ENCODE peak calls at places on chromosomes 3 and 15, in nine cellular contexts. One of them, this sample, is unnamed.

GRCh38 chr15:66899555-66900350 is 165.6 kb upstream of the SMAD3 start:
- DNase-seq in psoas muscle: no peak
- DNase-seq in ovary: no peak
- DNase-seq in lower lobe of right lung: no peak
- DNase-seq in sigmoid colon: peak; percentile 45
- DNase-seq in left lung: no peak
- DNase-seq in heart right ventricle: no peak
- DNase-seq in fibroblast of lung: peak; percentile 31
- DNase-seq in left ventricle myocardium inferior: no peak
- DNase-seq in this sample: peak; percentile 66

GRCh38 chr3:127423856-127424765 is 136.3 kb upstream of the PRR20G start:
- DNase-seq in psoas muscle: no peak
- DNase-seq in ovary: no peak
- DNase-seq in lower lobe of right lung: no peak
- DNase-seq in sigmoid colon: peak; percentile 52
- DNase-seq in left lung: peak; percentile 20
- DNase-seq in heart right ventricle: no peak
- DNase-seq in fibroblast of lung: no peak
- DNase-seq in left ventricle myocardium inferior: no peak
- DNase-seq in this sample: no peak

GRCh38 chr15:35854398-35854797 is 308.4 kb upstream of the DPH6 start:
- DNase-seq in psoas muscle: no peak
- DNase-seq in ovary: no peak
- DNase-seq in lower lobe of right lung: no peak
- DNase-seq in sigmoid colon: no peak
- DNase-seq in left lung: no peak
- DNase-seq in heart right ventricle: no peak
- DNase-seq in fibroblast of lung: no peak
- DNase-seq in left ventricle myocardium inferior: no peak
- DNase-seq in this sample: no peak

GRCh38 chr3:145557405-145557804 is 603.6 kb downstream of the PLOD2 start:
- DNase-seq in psoas muscle: no peak
- DNase-seq in ovary: no peak
- DNase-seq in lower lobe of right lung: no peak
- DNase-seq in sigmoid colon: no peak
- DNase-seq in left lung: no peak
- DNase-seq in heart right ventricle: peak; percentile 7
- DNase-seq in fibroblast of lung: peak; percentile 58
- DNase-seq in left ventricle myocardium inferior: no peak
- DNase-seq in this sample: peak; percentile 23

GRCh38 chr3:172378439-172378838 is 69.8 kb downstream of the GHSR start:
- DNase-seq in psoas muscle: no peak
- DNase-seq in ovary: no peak
- DNase-seq in lower lobe of right lung: no peak
- DNase-seq in sigmoid colon: no peak
- DNase-seq in left lung: no peak
- DNase-seq in heart right ventricle: no peak
- DNase-seq in fibroblast of lung: no peak
- DNase-seq in left ventricle myocardium inferior: no peak
- DNase-seq in this sample: no peak

GRCh38 chr3:123285066-123285465 is 83.3 kb downstream of the SEC22A start:
- DNase-seq in psoas muscle: peak; percentile 28
- DNase-seq in ovary: no peak
- DNase-seq in lower lobe of right lung: no peak
- DNase-seq in sigmoid colon: no peak
- DNase-seq in left lung: no peak
- DNase-seq in heart right ventricle: no peak
- DNase-seq in fibroblast of lung: no peak
- DNase-seq in left ventricle myocardium inferior: no peak
- DNase-seq in this sample: no peak

GRCh38 chr15:39427705-39428104 is 153.2 kb upstream of the THBS1 start:
- DNase-seq in psoas muscle: no peak
- DNase-seq in ovary: no peak
- DNase-seq in lower lobe of right lung: no peak
- DNase-seq in sigmoid colon: no peak
- DNase-seq in left lung: no peak
- DNase-seq in heart right ventricle: no peak
- DNase-seq in fibroblast of lung: no peak
- DNase-seq in left ventricle myocardium inferior: peak; percentile 25
- DNase-seq in this sample: no peak

GRCh38 chr3:48399387-48400172 is 27.6 kb downstream of the FBXW12 start:
- DNase-seq in psoas muscle: no peak
- DNase-seq in ovary: peak; percentile 16
- DNase-seq in lower lobe of right lung: no peak
- DNase-seq in sigmoid colon: no peak
- DNase-seq in left lung: peak; percentile 24
- DNase-seq in heart right ventricle: no peak
- DNase-seq in fibroblast of lung: no peak
- DNase-seq in left ventricle myocardium inferior: no peak
- DNase-seq in this sample: no peak

GRCh38 chr15:38455096-38455495 is 1.2 kb downstream of the FAM98B start:
- DNase-seq in psoas muscle: no peak
- DNase-seq in ovary: no peak
- DNase-seq in lower lobe of right lung: no peak
- DNase-seq in sigmoid colon: no peak
- DNase-seq in left lung: no peak
- DNase-seq in heart right ventricle: no peak
- DNase-seq in fibroblast of lung: peak; percentile 11
- DNase-seq in left ventricle myocardium inferior: no peak
- DNase-seq in this sample: no peak

DNA sequence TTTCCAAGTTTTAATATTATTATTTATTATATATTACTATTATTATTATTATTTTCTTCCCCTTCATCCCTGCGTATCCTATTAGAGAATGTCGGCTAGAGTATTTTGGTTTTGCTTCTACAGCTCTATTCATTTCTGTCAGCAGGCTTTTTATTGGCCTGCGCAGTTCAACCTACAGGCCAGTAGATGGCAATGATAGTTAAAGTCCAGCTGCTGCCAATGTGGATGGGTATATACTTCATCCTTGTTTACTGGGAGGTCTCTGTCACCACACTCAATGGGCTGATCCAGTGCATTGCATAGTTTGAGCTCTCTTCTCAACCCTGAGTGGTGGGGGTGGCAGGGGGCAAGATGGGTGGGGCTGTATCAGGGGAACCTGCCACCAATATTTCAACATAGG is 799.8 kb downstream of the NSUN3 start:
- DNase-seq in psoas muscle: no peak
- DNase-seq in ovary: no peak
- DNase-seq in lower lobe of right lung: no peak
- DNase-seq in sigmoid colon: no peak
- DNase-seq in left lung: no peak
- DNase-seq in heart right ventricle: no peak
- DNase-seq in fibroblast of lung: peak; percentile 5
- DNase-seq in left ventricle myocardium inferior: no peak
- DNase-seq in this sample: peak; percentile 49
- H3K9me3 ChIP-seq in psoas muscle: peaks cover 6% of the 10 kb centered on the region
- H3K9me3 ChIP-seq in ovary: peaks cover 4% of the 10 kb centered on the region
- H3K9me3 ChIP-seq in lower lobe of right lung: peaks cover 6% of the 10 kb centered on the region
- H3K9me3 ChIP-seq in sigmoid colon: peaks cover 8% of the 10 kb centered on the region
- H3K9me3 ChIP-seq in left lung: peaks cover 57% of the 10 kb centered on the region
- H3K9me3 ChIP-seq in heart right ventricle: peaks cover 27% of the 10 kb centered on the region
- H3K9me3 ChIP-seq in fibroblast of lung: no peaks in the 10 kb centered on the region
- H3K9me3 ChIP-seq in left ventricle myocardium inferior: peaks cover 67% of the 10 kb centered on the region
- H3K9me3 ChIP-seq in this sample: no peaks in the 10 kb centered on the region

GRCh38 chr3:174329321-174329720 is 529.8 kb upstream of the NAALADL2 start:
- DNase-seq in psoas muscle: no peak
- DNase-seq in ovary: no peak
- DNase-seq in lower lobe of right lung: no peak
- DNase-seq in sigmoid colon: no peak
- DNase-seq in left lung: no peak
- DNase-seq in heart right ventricle: no peak
- DNase-seq in fibroblast of lung: peak; percentile 87
- DNase-seq in left ventricle myocardium inferior: no peak
- DNase-seq in this sample: no peak

GRCh38 chr3:174322789-174323188 is 536.3 kb upstream of the NAALADL2 start:
- DNase-seq in psoas muscle: no peak
- DNase-seq in ovary: no peak
- DNase-seq in lower lobe of right lung: no peak
- DNase-seq in sigmoid colon: no peak
- DNase-seq in left lung: no peak
- DNase-seq in heart right ventricle: no peak
- DNase-seq in fibroblast of lung: no peak
- DNase-seq in left ventricle myocardium inferior: no peak
- DNase-seq in this sample: no peak

GRCh38 chr3:174330303-174330702 is 528.8 kb upstream of the NAALADL2 start:
- DNase-seq in psoas muscle: no peak
- DNase-seq in ovary: no peak
- DNase-seq in lower lobe of right lung: no peak
- DNase-seq in sigmoid colon: no peak
- DNase-seq in left lung: no peak
- DNase-seq in heart right ventricle: no peak
- DNase-seq in fibroblast of lung: peak; percentile 95
- DNase-seq in left ventricle myocardium inferior: no peak
- DNase-seq in this sample: no peak

GRCh38 chr3:174321549-174321948 is 537.6 kb upstream of the NAALADL2 start:
- DNase-seq in psoas muscle: no peak
- DNase-seq in ovary: no peak
- DNase-seq in lower lobe of right lung: no peak
- DNase-seq in sigmoid colon: no peak
- DNase-seq in left lung: no peak
- DNase-seq in heart right ventricle: no peak
- DNase-seq in fibroblast of lung: no peak
- DNase-seq in left ventricle myocardium inferior: no peak
- DNase-seq in this sample: no peak

GRCh38 chr3:174325834-174326705 is 533.1 kb upstream of the NAALADL2 start:
- DNase-seq in psoas muscle: no peak
- DNase-seq in ovary: no peak
- DNase-seq in lower lobe of right lung: no peak
- DNase-seq in sigmoid colon: no peak
- DNase-seq in left lung: no peak
- DNase-seq in heart right ventricle: no peak
- DNase-seq in fibroblast of lung: peak; percentile 81
- DNase-seq in left ventricle myocardium inferior: no peak
- DNase-seq in this sample: no peak
- TF ChIP-seq CTCF in psoas muscle: no peak
- TF ChIP-seq CTCF in ovary: no peak
- TF ChIP-seq CTCF in lower lobe of right lung: no peak
- TF ChIP-seq CTCF in sigmoid colon: no peak
- TF ChIP-seq CTCF in left lung: no peak
- TF ChIP-seq CTCF in heart right ventricle: no peak
- TF ChIP-seq CTCF in fibroblast of lung: no peak
- TF ChIP-seq CTCF in left ventricle myocardium inferior: no peak
- TF ChIP-seq CTCF in this sample: no peak

DNA sequence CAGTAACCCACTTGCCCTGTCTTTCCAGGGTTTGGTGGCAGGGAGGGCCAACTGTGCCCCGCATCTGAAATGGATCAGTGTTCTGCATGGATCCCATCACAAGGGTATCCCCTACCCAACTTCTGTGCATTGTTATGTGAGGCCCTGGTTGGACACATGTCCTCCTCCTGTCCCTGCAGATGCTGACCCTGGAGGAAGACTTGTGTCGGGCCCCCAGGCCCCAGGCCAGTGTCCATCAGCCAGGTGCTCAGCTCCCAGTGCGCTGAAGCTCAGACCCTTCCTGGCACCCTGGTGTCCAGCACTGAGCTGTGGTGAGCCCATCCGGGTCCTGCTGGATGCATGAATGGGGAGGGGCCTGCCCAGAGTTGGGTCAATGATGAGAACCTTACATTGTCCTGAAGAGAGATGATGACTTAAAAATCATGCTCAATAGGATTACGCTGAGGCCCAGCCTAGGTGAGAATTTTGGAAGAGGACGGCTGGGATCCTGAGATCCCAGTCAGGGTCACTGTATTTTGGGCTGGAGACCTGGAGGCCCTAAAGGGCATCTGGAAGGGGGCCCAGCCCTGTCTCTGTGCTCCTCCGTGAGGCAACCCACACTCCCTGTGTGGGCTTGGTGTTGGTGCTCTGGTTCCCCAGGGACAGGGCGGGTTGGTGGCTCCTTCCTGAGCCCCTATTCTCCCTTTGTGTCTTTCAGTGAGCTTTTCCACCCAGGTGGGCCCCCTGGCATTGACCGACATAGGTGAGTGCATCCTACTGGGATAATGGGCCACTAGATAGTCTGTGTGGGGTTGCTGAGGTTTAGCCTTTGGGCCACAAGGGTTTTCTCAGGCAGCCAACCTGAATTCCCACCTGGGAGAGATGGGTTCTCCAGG is 199.1 kb downstream of the UBE3A start:
- DNase-seq in psoas muscle: peak; percentile 29
- DNase-seq in ovary: no peak
- DNase-seq in lower lobe of right lung: peak; percentile 32
- DNase-seq in sigmoid colon: peak; percentile 43
- DNase-seq in left lung: peak; percentile 10
- DNase-seq in heart right ventricle: no peak
- DNase-seq in fibroblast of lung: no peak
- DNase-seq in left ventricle myocardium inferior: no peak
- DNase-seq in this sample: no peak
- H3K9me3 ChIP-seq in psoas muscle: no peaks in the 10 kb centered on the region
- H3K9me3 ChIP-seq in ovary: peaks cover 7% of the 10 kb centered on the region
- H3K9me3 ChIP-seq in lower lobe of right lung: no peaks in the 10 kb centered on the region
- H3K9me3 ChIP-seq in sigmoid colon: no peaks in the 10 kb centered on the region
- H3K9me3 ChIP-seq in left lung: peaks cover 97% of the 10 kb centered on the region
- H3K9me3 ChIP-seq in heart right ventricle: no peaks in the 10 kb centered on the region
- H3K9me3 ChIP-seq in fibroblast of lung: no peaks in the 10 kb centered on the region
- H3K9me3 ChIP-seq in left ventricle myocardium inferior: peaks cover 24% of the 10 kb centered on the region
- H3K9me3 ChIP-seq in this sample: peaks cover 3% of the 10 kb centered on the region

GRCh38 chr3:188284455-188285212 is 130.7 kb downstream of the LPP start:
- DNase-seq in psoas muscle: no peak
- DNase-seq in ovary: no peak
- DNase-seq in lower lobe of right lung: no peak
- DNase-seq in sigmoid colon: no peak
- DNase-seq in left lung: no peak
- DNase-seq in heart right ventricle: no peak
- DNase-seq in fibroblast of lung: peak; percentile 54
- DNase-seq in left ventricle myocardium inferior: no peak
- DNase-seq in this sample: no peak

GRCh38 chr3:188280627-188281026 is 126.7 kb downstream of the LPP start:
- DNase-seq in psoas muscle: no peak
- DNase-seq in ovary: no peak
- DNase-seq in lower lobe of right lung: no peak
- DNase-seq in sigmoid colon: no peak
- DNase-seq in left lung: no peak
- DNase-seq in heart right ventricle: no peak
- DNase-seq in fibroblast of lung: peak; percentile 17
- DNase-seq in left ventricle myocardium inferior: no peak
- DNase-seq in this sample: no peak

GRCh38 chr3:188282871-188283270 is 128.9 kb downstream of the LPP start:
- DNase-seq in psoas muscle: no peak
- DNase-seq in ovary: no peak
- DNase-seq in lower lobe of right lung: no peak
- DNase-seq in sigmoid colon: no peak
- DNase-seq in left lung: no peak
- DNase-seq in heart right ventricle: no peak
- DNase-seq in fibroblast of lung: no peak
- DNase-seq in left ventricle myocardium inferior: no peak
- DNase-seq in this sample: no peak

GRCh38 chr3:188286087-188286513 is 132.1 kb downstream of the LPP start:
- DNase-seq in psoas muscle: peak; percentile 79
- DNase-seq in ovary: no peak
- DNase-seq in lower lobe of right lung: no peak
- DNase-seq in sigmoid colon: peak; percentile 86
- DNase-seq in left lung: no peak
- DNase-seq in heart right ventricle: peak; percentile 59
- DNase-seq in fibroblast of lung: peak; percentile 100
- DNase-seq in left ventricle myocardium inferior: no peak
- DNase-seq in this sample: no peak

GRCh38 chr3:188283347-188283746 is 129.4 kb downstream of the LPP start:
- DNase-seq in psoas muscle: no peak
- DNase-seq in ovary: no peak
- DNase-seq in lower lobe of right lung: no peak
- DNase-seq in sigmoid colon: no peak
- DNase-seq in left lung: no peak
- DNase-seq in heart right ventricle: no peak
- DNase-seq in fibroblast of lung: peak; percentile 36
- DNase-seq in left ventricle myocardium inferior: no peak
- DNase-seq in this sample: no peak
- TF ChIP-seq CTCF in psoas muscle: no peak
- TF ChIP-seq CTCF in ovary: peak; percentile 26
- TF ChIP-seq CTCF in lower lobe of right lung: no peak
- TF ChIP-seq CTCF in sigmoid colon: no peak
- TF ChIP-seq CTCF in left lung: no peak
- TF ChIP-seq CTCF in heart right ventricle: no peak
- TF ChIP-seq CTCF in fibroblast of lung: no peak
- TF ChIP-seq CTCF in left ventricle myocardium inferior: no peak
- TF ChIP-seq CTCF in this sample: no peak